ENCODE peak calls at places on chromosomes 13 and 19, in eight cellular contexts. One of them, this sample, is unnamed.

GRCh38 chr13:79481685-79482052 is 714 bp downstream of the NDFIP2 start:
- DNase-seq in ELR: peak
- DNase-seq in keratinocyte: no peak
- DNase-seq in immature natural killer cell: no peak
- DNase-seq in cardiac muscle cell: no peak
- DNase-seq in stimulated activated CD4-positive, alpha-beta T cell treated with anti-CD3 and anti-CD28 coated beads, Interleukin-4, amount 100 ng/mL, for 1 hour: peak
- DNase-seq in HuH-7: peak
- DNase-seq in activated CD4-positive, alpha-beta T cell treated with anti-CD3 and anti-CD28 coated beads, Interleukin-2, amount 10 ng/mL, durations not matched to agents 7 days and 5 days: no peak
- DNase-seq in this sample: no peak

GRCh38 chr13:36509369-36509768 is 77.1 kb downstream of the CCNA1 start:
- DNase-seq in immature natural killer cell: no peak
- DNase-seq in cardiac muscle cell: no peak
- DNase-seq in activated CD4-positive, alpha-beta T cell treated with anti-CD3 and anti-CD28 coated beads, Interleukin-2, amount 10 ng/mL, durations not matched to agents 7 days and 5 days: no peak
- DNase-seq in stimulated activated CD4-positive, alpha-beta T cell treated with anti-CD3 and anti-CD28 coated beads, Interleukin-4, amount 100 ng/mL, for 1 hour: no peak
- DNase-seq in keratinocyte: no peak
- DNase-seq in HuH-7: no peak
- DNase-seq in ELR: peak
- DNase-seq in this sample: no peak

GRCh38 chr13:111470933-111471332 is 150.5 kb downstream of the TEX29 start:
- DNase-seq in activated CD4-positive, alpha-beta T cell treated with anti-CD3 and anti-CD28 coated beads, Interleukin-2, amount 10 ng/mL, durations not matched to agents 7 days and 5 days: no peak
- DNase-seq in keratinocyte: no peak
- DNase-seq in ELR: no peak
- DNase-seq in HuH-7: no peak
- DNase-seq in cardiac muscle cell: no peak
- DNase-seq in immature natural killer cell: no peak
- DNase-seq in stimulated activated CD4-positive, alpha-beta T cell treated with anti-CD3 and anti-CD28 coated beads, Interleukin-4, amount 100 ng/mL, for 1 hour: no peak
- DNase-seq in this sample: no peak

GRCh38 chr19:6481541-6482342 is at the start of gene DENND1C:
- DNase-seq in immature natural killer cell: peak
- DNase-seq in stimulated activated CD4-positive, alpha-beta T cell treated with anti-CD3 and anti-CD28 coated beads, Interleukin-4, amount 100 ng/mL, for 1 hour: peak
- DNase-seq in HuH-7: peak
- DNase-seq in keratinocyte: no peak
- DNase-seq in activated CD4-positive, alpha-beta T cell treated with anti-CD3 and anti-CD28 coated beads, Interleukin-2, amount 10 ng/mL, durations not matched to agents 7 days and 5 days: peak
- DNase-seq in ELR: peak
- DNase-seq in cardiac muscle cell: peak
- DNase-seq in this sample: no peak

GRCh38 chr19:13866463-13867046 is 10.4 kb upstream of the NANOS3 start:
- DNase-seq in activated CD4-positive, alpha-beta T cell treated with anti-CD3 and anti-CD28 coated beads, Interleukin-2, amount 10 ng/mL, durations not matched to agents 7 days and 5 days: no peak
- DNase-seq in immature natural killer cell: no peak
- DNase-seq in HuH-7: no peak
- DNase-seq in cardiac muscle cell: no peak
- DNase-seq in keratinocyte: no peak
- DNase-seq in ELR: no peak
- DNase-seq in stimulated activated CD4-positive, alpha-beta T cell treated with anti-CD3 and anti-CD28 coated beads, Interleukin-4, amount 100 ng/mL, for 1 hour: no peak
- DNase-seq in this sample: no peak

GRCh38 chr13:113928701-113929627 is 44.9 kb downstream of the C13orf46 start:
- DNase-seq in activated CD4-positive, alpha-beta T cell treated with anti-CD3 and anti-CD28 coated beads, Interleukin-2, amount 10 ng/mL, durations not matched to agents 7 days and 5 days: no peak
- DNase-seq in ELR: peak
- DNase-seq in keratinocyte: no peak
- DNase-seq in HuH-7: no peak
- DNase-seq in immature natural killer cell: no peak
- DNase-seq in stimulated activated CD4-positive, alpha-beta T cell treated with anti-CD3 and anti-CD28 coated beads, Interleukin-4, amount 100 ng/mL, for 1 hour: no peak
- DNase-seq in cardiac muscle cell: peak
- DNase-seq in this sample: peak

GRCh38 chr13:80341098-80341701 is at the start of gene SPRY2:
- DNase-seq in HuH-7: peak
- DNase-seq in cardiac muscle cell: peak
- DNase-seq in keratinocyte: no peak
- DNase-seq in activated CD4-positive, alpha-beta T cell treated with anti-CD3 and anti-CD28 coated beads, Interleukin-2, amount 10 ng/mL, durations not matched to agents 7 days and 5 days: peak
- DNase-seq in stimulated activated CD4-positive, alpha-beta T cell treated with anti-CD3 and anti-CD28 coated beads, Interleukin-4, amount 100 ng/mL, for 1 hour: peak
- DNase-seq in immature natural killer cell: peak
- DNase-seq in ELR: peak
- DNase-seq in this sample: peak

GRCh38 chr13:98525452-98525851 is 51.5 kb downstream of the STK24 start:
- DNase-seq in cardiac muscle cell: no peak
- DNase-seq in ELR: no peak
- DNase-seq in keratinocyte: no peak
- DNase-seq in activated CD4-positive, alpha-beta T cell treated with anti-CD3 and anti-CD28 coated beads, Interleukin-2, amount 10 ng/mL, durations not matched to agents 7 days and 5 days: no peak
- DNase-seq in immature natural killer cell: no peak
- DNase-seq in stimulated activated CD4-positive, alpha-beta T cell treated with anti-CD3 and anti-CD28 coated beads, Interleukin-4, amount 100 ng/mL, for 1 hour: no peak
- DNase-seq in HuH-7: no peak
- DNase-seq in this sample: no peak

GRCh38 chr13:79512950-79513349 is 32.0 kb downstream of the NDFIP2 start:
- DNase-seq in activated CD4-positive, alpha-beta T cell treated with anti-CD3 and anti-CD28 coated beads, Interleukin-2, amount 10 ng/mL, durations not matched to agents 7 days and 5 days: no peak
- DNase-seq in keratinocyte: no peak
- DNase-seq in cardiac muscle cell: no peak
- DNase-seq in HuH-7: no peak
- DNase-seq in stimulated activated CD4-positive, alpha-beta T cell treated with anti-CD3 and anti-CD28 coated beads, Interleukin-4, amount 100 ng/mL, for 1 hour: no peak
- DNase-seq in immature natural killer cell: no peak
- DNase-seq in ELR: no peak
- DNase-seq in this sample: no peak

GRCh38 chr19:17125728-17126677 is 50.4 kb downstream of the MYO9B start:
- DNase-seq in keratinocyte: no peak
- DNase-seq in immature natural killer cell: peak
- DNase-seq in HuH-7: no peak
- DNase-seq in activated CD4-positive, alpha-beta T cell treated with anti-CD3 and anti-CD28 coated beads, Interleukin-2, amount 10 ng/mL, durations not matched to agents 7 days and 5 days: peak
- DNase-seq in stimulated activated CD4-positive, alpha-beta T cell treated with anti-CD3 and anti-CD28 coated beads, Interleukin-4, amount 100 ng/mL, for 1 hour: peak
- DNase-seq in cardiac muscle cell: peak
- DNase-seq in ELR: no peak
- DNase-seq in this sample: peak

This sample was measured in right atrium auricular region.